ENCODE peak calls at places on chromosomes 12 and 14, in four cellular contexts. J, E, Q and Z are unnamed samples.
A peak's percentile ranks its signal among the peaks of the same experiment; 100 is the strongest.

GRCh38 chr14:100842799-100843198 is 16.9 kb downstream of the MEG3 start:
- DNase-seq in J (peak; percentile 11), E (no peak), Q (peak; percentile 79), Z (no peak)

GRCh38 chr12:128607606-128608005 is 216.2 kb downstream of the SLC15A4 start:
- DNase-seq in J (no peak), E (no peak), Q (no peak), Z (no peak)

GRCh38 chr12:5173511-5174011 is 129.9 kb downstream of the KCNA5 start:
- DNase-seq in J (no peak), E (no peak), Q (no peak), Z (no peak)

GRCh38 chr12:72522411-72522810 is 250.2 kb downstream of the TRHDE start:
- DNase-seq in J (no peak), E (no peak), Q (no peak), Z (no peak)

GRCh38 chr12:113724703-113725556 is 241.2 kb downstream of the RBM19 start:
- DNase-seq in J (no peak), E (no peak), Q (no peak), Z (no peak)

GRCh38 chr12:130620756-130621155 is 95.3 kb downstream of the RIMBP2 start:
- DNase-seq in J (no peak), E (no peak), Q (no peak), Z (no peak)

GRCh38 chr12:75722714-75723200 is 211.3 kb upstream of the KRR1 start:
- DNase-seq in J (peak; percentile 72), E (peak; percentile 49), Q (peak; percentile 72), Z (peak; percentile 97)

GRCh38 chr12:52649066-52649465 is 2.9 kb downstream of the KRT2 start:
- DNase-seq in J (no peak), E (no peak), Q (no peak), Z (no peak)

GRCh38 chr14:91067186-91067585 is 6.7 kb upstream of the RPS6KA5 start:
- DNase-seq in J (no peak), E (peak; percentile 29), Q (no peak), Z (no peak)

GRCh38 chr14:100285913-100286400 is 20.3 kb downstream of the SLC25A29 start:
- DNase-seq in J (no peak), E (no peak), Q (no peak), Z (no peak)

GRCh38 chr12:47276253-47277070 is 196.7 kb upstream of the AMIGO2 start:
- DNase-seq in J (peak; percentile 43), E (peak; percentile 57), Q (peak; percentile 48), Z (peak; percentile 42)

GRCh38 chr12:54688309-54689033 is 40.3 kb upstream of the DCD start:
- DNase-seq in J (no peak), E (no peak), Q (no peak), Z (no peak)

GRCh38 chr14:52219488-52220084 is 47.9 kb upstream of the PTGDR start:
- DNase-seq in J (no peak), E (no peak), Q (no peak), Z (no peak)

GRCh38 chr14:62378057-62378456 is 615.8 kb downstream of the SNAPC1 start:
- DNase-seq in J (no peak), E (no peak), Q (no peak), Z (no peak)

GRCh38 chr12:80412343-80412953 is 31.6 kb upstream of the PTPRQ start:
- DNase-seq in J (peak; percentile 50), E (no peak), Q (peak; percentile 51), Z (peak; percentile 52)